ENCODE peak calls at places on chromosomes 7 and 10, in seven cellular contexts. A, C, N, I, B, Y and G are unnamed samples.

GRCh38 chr10:33421789-33422188 is 87.3 kb upstream of the NRP1 start:
- ATAC-seq in I (peak; percentile 22), B (no peak), A (no peak), Y (no peak), N (no peak), C (peak; percentile 87), G (peak; percentile 78)

GRCh38 chr7:158929306-158929705 is 72.9 kb downstream of the DYNC2I1 start:
- ATAC-seq in I (no peak), N (no peak), A (no peak), Y (no peak), C (no peak), B (no peak), G (no peak)

GRCh38 chr7:70303780-70304179 is 705.5 kb downstream of the AUTS2 start:
- ATAC-seq in N (no peak), C (no peak), A (no peak), I (no peak), Y (peak; percentile 73), B (no peak), G (no peak)

GRCh38 chr7:157605638-157606037 is 268.8 kb downstream of the DNAJB6 start:
- ATAC-seq in A (no peak), C (no peak), B (no peak), I (no peak), N (peak; percentile 20), Y (no peak), G (no peak)

GRCh38 chr10:108078263-108078662 is 913.8 kb upstream of the SORCS1 start:
- ATAC-seq in C (no peak), N (no peak), Y (no peak), B (no peak), A (no peak), I (no peak), G (no peak)

GRCh38 chr7:134366481-134366880 is 49.8 kb upstream of the SLC35B4 start:
- ATAC-seq in Y (no peak), C (no peak), I (no peak), B (peak; percentile 24), N (no peak), A (no peak), G (no peak)

GRCh38 chr10:7826971-7827370 is 8.7 kb downstream of the TAF3 start:
- ATAC-seq in N (no peak), A (peak; percentile 96), B (peak; percentile 79), Y (no peak), I (peak; percentile 86), C (no peak), G (no peak)

GRCh38 chr10:128560993-128561392 is 434.8 kb upstream of the MKI67 start:
- ATAC-seq in N (no peak), B (no peak), A (no peak), I (no peak), C (no peak), Y (no peak), G (no peak)

GRCh38 chr7:116439856-116440549 is 59.5 kb upstream of the CAV2 start:
- ATAC-seq in B (no peak), N (no peak), Y (no peak), C (peak; percentile 54), I (no peak), A (peak; percentile 70), G (no peak)

GRCh38 chr7:123169065-123169464 is 30.7 kb downstream of the SLC13A1 start:
- ATAC-seq in I (no peak), Y (no peak), B (no peak), C (no peak), N (no peak), A (no peak), G (no peak)
- H3K4me1 ChIP-seq in I (no peaks in the 10 kb centered on the region), Y (no peaks in the 10 kb centered on the region), B (no peaks in the 10 kb centered on the region), C (no peaks in the 10 kb centered on the region), N (no peaks in the 10 kb centered on the region), A (no peaks in the 10 kb centered on the region), G (no peaks in the 10 kb centered on the region)

DNA sequence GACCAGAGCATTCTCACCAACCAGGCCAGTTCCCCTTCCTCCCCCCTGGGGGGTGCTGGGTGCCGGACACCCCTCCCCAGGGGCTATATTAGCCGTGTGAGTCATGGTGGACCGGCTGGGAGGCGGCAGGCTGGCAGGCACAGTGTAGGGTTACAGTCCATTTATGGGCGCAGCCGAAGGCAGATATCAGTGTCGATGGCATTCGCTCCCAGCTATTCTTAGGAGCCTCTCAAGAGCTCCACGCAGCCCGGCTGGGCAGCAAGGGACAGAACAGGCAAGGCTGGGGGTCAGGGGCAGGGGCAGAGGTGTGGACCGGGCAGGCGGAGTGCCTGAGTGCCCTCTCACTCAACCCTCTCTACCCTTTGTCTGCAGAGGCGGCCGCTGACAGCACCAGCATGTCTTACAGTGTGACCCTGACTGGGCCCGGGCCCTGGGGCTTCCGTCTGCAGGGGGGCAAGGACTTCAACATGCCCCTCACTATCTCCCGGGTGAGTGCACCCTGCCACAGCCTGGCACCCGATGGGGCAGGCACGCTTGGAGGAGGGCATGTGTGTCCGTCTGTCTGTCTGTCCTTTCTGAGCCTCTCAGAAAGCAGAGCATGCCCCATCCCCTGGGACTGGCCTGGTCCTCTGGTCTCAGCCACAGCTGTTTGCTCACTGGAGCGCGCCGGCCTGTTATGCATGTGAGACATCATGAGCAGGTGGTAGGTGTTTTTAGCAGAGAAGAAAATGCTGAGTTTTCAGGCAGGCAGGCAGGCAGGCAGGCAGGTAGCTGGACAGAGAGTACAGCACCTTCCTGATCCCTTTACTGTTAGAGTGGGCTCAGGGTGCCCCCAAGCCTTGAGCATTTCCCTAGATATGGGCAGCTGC is at the start of gene LDB3:
- ATAC-seq in A (no peak), C (no peak), I (peak; percentile 83), N (no peak), Y (peak; percentile 83), B (peak; percentile 8), G (peak; percentile 77)
- TF ChIP-seq POLR2AphosphoS5 in A (no peak), C (no peak), I (no peak), N (no peak), Y (no peak), B (no peak), G (peak; percentile 95)

GRCh38 chr7:55939514-55940123 is 12.1 kb upstream of the MRPS17 start:
- ATAC-seq in N (no peak), B (no peak), I (no peak), C (no peak), Y (no peak), A (no peak), G (no peak)
- H3K9me3 ChIP-seq in N (peaks cover 28% of the 10 kb centered on the region), B (peaks cover 29% of the 10 kb centered on the region), I (peaks cover 10% of the 10 kb centered on the region), C (peaks cover 58% of the 10 kb centered on the region), Y (peaks cover 1% of the 10 kb centered on the region), A (peaks cover 8% of the 10 kb centered on the region), G (peaks cover 4% of the 10 kb centered on the region)

DNA sequence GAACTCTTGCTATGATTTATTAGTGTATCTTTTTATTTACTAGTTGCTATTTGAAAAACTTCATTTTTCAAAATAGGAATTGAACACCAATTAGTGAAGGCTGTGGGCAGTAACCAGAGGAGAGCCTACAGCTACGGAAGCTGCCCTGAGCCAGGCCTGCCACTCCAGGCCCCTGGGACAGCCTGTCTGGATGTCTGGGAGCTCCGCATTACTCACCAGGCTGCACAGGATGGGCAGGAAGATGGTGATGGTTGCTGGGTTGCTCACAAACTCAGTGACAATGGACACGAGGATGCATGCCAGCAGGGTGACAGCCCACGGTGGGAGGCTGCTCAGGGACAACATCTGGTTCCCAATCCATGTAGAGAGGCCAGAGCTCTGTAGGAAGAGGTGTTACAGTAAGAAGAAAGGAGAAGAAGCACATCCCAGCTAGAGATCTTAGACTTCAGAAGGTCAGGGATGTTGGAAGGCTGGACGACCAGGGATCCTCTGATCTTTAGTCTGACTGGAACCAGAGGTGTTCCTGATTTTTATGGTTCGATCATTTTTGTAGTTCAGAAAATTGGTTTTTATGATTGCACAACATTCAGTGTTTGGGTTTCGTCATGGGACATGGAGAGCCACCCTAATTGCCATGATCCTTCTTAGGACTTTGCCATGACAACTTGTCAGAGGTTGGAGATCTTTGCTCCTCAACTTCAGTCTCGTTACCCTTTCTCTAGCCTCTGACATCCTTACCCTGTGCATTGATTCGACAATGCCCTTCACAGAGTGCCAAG is 23.2 kb downstream of the STMP1 start:
- ATAC-seq in A (no peak), N (no peak), Y (no peak), B (no peak), I (no peak), C (no peak), G (no peak)
- H3K4me1 ChIP-seq in A (peaks cover 2% of the 10 kb centered on the region), N (no peaks in the 10 kb centered on the region), Y (no peaks in the 10 kb centered on the region), B (no peaks in the 10 kb centered on the region), I (peaks cover 3% of the 10 kb centered on the region), C (no peaks in the 10 kb centered on the region), G (peaks cover 27% of the 10 kb centered on the region)

GRCh38 chr10:30985552-30985951 is 46.1 kb downstream of the ZNF438 start:
- ATAC-seq in C (no peak), A (no peak), I (no peak), Y (no peak), N (no peak), B (no peak), G (no peak)

GRCh38 chr10:30980951-30981616 is 50.6 kb downstream of the ZNF438 start:
- ATAC-seq in B (no peak), I (no peak), C (peak; percentile 40), Y (no peak), N (no peak), A (no peak), G (peak; percentile 89)

GRCh38 chr10:30987463-30987862 is 44.2 kb downstream of the ZNF438 start:
- ATAC-seq in N (no peak), A (no peak), I (no peak), B (no peak), Y (no peak), C (peak; percentile 38), G (no peak)

GRCh38 chr10:30986027-30986672 is 45.5 kb downstream of the ZNF438 start:
- ATAC-seq in A (no peak), C (no peak), I (no peak), Y (no peak), B (no peak), N (no peak), G (no peak)

GRCh38 chr10:30984563-30985328 is 46.9 kb downstream of the ZNF438 start:
- ATAC-seq in A (no peak), B (no peak), Y (no peak), C (peak; percentile 74), N (no peak), I (no peak), G (no peak)
- TF ChIP-seq POLR2AphosphoS5 in A (no peak), B (no peak), Y (no peak), C (no peak), N (no peak), I (no peak), G (no peak)